ENCODE peak calls at places on chromosome 11, in four cellular contexts. Y is right cardiac atrium, R is RWPE1, L is naive B cell. X is an unnamed sample.

GRCh38 chr11:95302211-95302610 is 71.2 kb upstream of the SESN3 start:
- DNase-seq in R (no peak), Y (no peak), L (no peak), X (no peak)

GRCh38 chr11:118086913-118087768 is at the start of gene SMIM35:
- DNase-seq in L (no peak), Y (no peak), R (no peak), X (no peak)

GRCh38 chr11:64055077-64055476 is 19.3 kb downstream of the FLRT1 start:
- DNase-seq in Y (peak), R (no peak), L (no peak), X (no peak)

GRCh38 chr11:134380229-134380628 is 31.8 kb downstream of the B3GAT1 start:
- DNase-seq in L (no peak), Y (no peak), R (no peak), X (no peak)

GRCh38 chr11:117921456-117921855 is 7.7 kb downstream of the TMPRSS13 start:
- DNase-seq in L (no peak), Y (no peak), R (no peak), X (no peak)

GRCh38 chr11:67632982-67633755 is 3.4 kb upstream of the NUDT8 start:
- DNase-seq in L (no peak), Y (no peak), R (no peak), X (no peak)

GRCh38 chr11:65524747-65525658 is at the start of gene SCYL1:
- DNase-seq in R (peak), Y (peak), L (peak), X (peak)

GRCh38 chr11:111324277-111324720 is 26.0 kb downstream of the POU2AF3 start:
- DNase-seq in R (no peak), Y (no peak), L (no peak), X (no peak)

GRCh38 chr11:28858076-28858475 is 749.9 kb downstream of the METTL15 start:
- DNase-seq in L (no peak), Y (no peak), R (no peak), X (no peak)

GRCh38 chr11:104897891-104898684 is at the start of gene CASP12:
- DNase-seq in L (no peak), R (no peak), Y (no peak), X (no peak)

GRCh38 chr11:61893981-61894380 is 2.6 kb upstream of the FADS3 start:
- DNase-seq in Y (no peak), L (no peak), R (no peak), X (no peak)

GRCh38 chr11:122900803-122901202 is 18.2 kb downstream of the JHY start:
- DNase-seq in R (no peak), L (no peak), Y (no peak), X (no peak)

GRCh38 chr11:6563121-6563619 is 40.2 kb downstream of the RRP8 start:
- DNase-seq in R (no peak), Y (no peak), L (no peak), X (peak)

GRCh38 chr11:76030286-76030685 is 176.0 kb downstream of the WNT11 start:
- DNase-seq in L (no peak), R (no peak), Y (no peak), X (peak)

GRCh38 chr11:70934999-70935768 is 317.2 kb downstream of the SHANK2 start:
- DNase-seq in Y (no peak), R (peak), L (no peak), X (peak)

GRCh38 chr11:96143016-96143670 is 199.9 kb downstream of the MAML2 start:
- DNase-seq in R (no peak), L (no peak), Y (no peak), X (no peak)

GRCh38 chr11:61969838-61970452 is 2.5 kb upstream of the FTH1 start:
- DNase-seq in Y (no peak), R (peak), L (no peak), X (peak)

GRCh38 chr11:67641302-67642147 is 2.0 kb upstream of the TBX10 start:
- DNase-seq in L (no peak), R (no peak), Y (no peak), X (no peak)

GRCh38 chr11:107682182-107682971 is 29.5 kb downstream of the SLN start:
- DNase-seq in Y (no peak), L (no peak), R (no peak), X (peak)

GRCh38 chr11:69635210-69635609 is 5.7 kb upstream of the CCND1 start:
- DNase-seq in R (no peak), Y (no peak), L (no peak), X (no peak)

GRCh38 chr11:82683029-82683428 is 50.6 kb downstream of the FAM181B start:
- DNase-seq in R (no peak), L (no peak), Y (no peak), X (peak)

GRCh38 chr11:16082532-16083055 is 273.8 kb downstream of the SOX6 start:
- DNase-seq in R (no peak), L (no peak), Y (no peak), X (no peak)

GRCh38 chr11:57515332-57516060 is at the start of gene SLC43A1:
- DNase-seq in Y (peak), R (peak), L (no peak), X (peak)

GRCh38 chr11:11389238-11389637 is 36.2 kb upstream of the CSNK2A3 start:
- DNase-seq in R (no peak), L (no peak), Y (no peak), X (peak)

GRCh38 chr11:103031834-103032233 is 60.1 kb downstream of the DCUN1D5 start:
- DNase-seq in R (no peak), Y (no peak), L (no peak), X (no peak)

GRCh38 chr11:11608783-11609232 is 13.0 kb downstream of the GALNT18 start:
- DNase-seq in L (no peak), Y (no peak), R (peak), X (peak)

GRCh38 chr11:17238377-17238776 is 30.6 kb upstream of the PIK3C2A start:
- DNase-seq in R (no peak), L (no peak), Y (no peak), X (peak)

GRCh38 chr11:12048936-12049790 is 40.7 kb upstream of the DKK3 start:
- DNase-seq in Y (no peak), L (no peak), R (no peak), X (peak)

GRCh38 chr11:115502636-115503082 is 1.6 kb downstream of the CADM1 start:
- DNase-seq in Y (no peak), R (no peak), L (no peak), X (no peak)

X was measured in epithelial cell of esophagus.